ENCODE peak calls at places on chromosomes 7 and 10, in five cellular contexts. N is mammary epithelial cell, K is A549, D is cardiac muscle cell, X is fibroblast of pulmonary artery. C is an unnamed sample.

GRCh38 chr10:35507519-35508109 is 97.5 kb upstream of the GJD4 start:
- DNase-seq in N (no peak), K (no peak), D (no peak), X (no peak), C (no peak)

GRCh38 chr10:79562135-79562756 is 2.0 kb upstream of the SFTPA2 start:
- DNase-seq in N (peak), K (peak), D (peak), X (peak), C (peak)

GRCh38 chr7:128215281-128215680 is 25.8 kb upstream of the LEP start:
- DNase-seq in N (peak), K (no peak), D (peak), X (peak), C (peak)

GRCh38 chr7:7921830-7922229 is 46.8 kb upstream of the GLCCI1 start:
- DNase-seq in N (no peak), K (no peak), D (no peak), X (no peak), C (no peak)

GRCh38 chr10:101875068-101875688 is 31.6 kb upstream of the KCNIP2 start:
- DNase-seq in N (no peak), K (no peak), D (no peak), X (no peak), C (no peak)

GRCh38 chr10:3773465-3774017 is 11.5 kb downstream of the KLF6 start:
- DNase-seq in N (peak), K (no peak), D (no peak), X (peak), C (no peak)

GRCh38 chr10:12547301-12547771 is 198.0 kb downstream of the CAMK1D start:
- DNase-seq in N (no peak), K (no peak), D (no peak), X (no peak), C (no peak)

GRCh38 chr7:51847461-51848134 is 531.0 kb upstream of the COBL start:
- DNase-seq in N (no peak), K (no peak), D (no peak), X (no peak), C (no peak)

GRCh38 chr7:97846945-97847344 is 25.3 kb downstream of the ASNS start:
- DNase-seq in N (no peak), K (no peak), D (no peak), X (no peak), C (no peak)

GRCh38 chr10:67669978-67670377 is 26.0 kb downstream of the CTNNA3 start:
- DNase-seq in N (no peak), K (no peak), D (peak), X (peak), C (no peak)

GRCh38 chr7:100966542-100967291 is 2.6 kb upstream of the MUC12 start:
- DNase-seq in N (no peak), K (no peak), D (no peak), X (no peak), C (no peak)
- H3K4me3 ChIP-seq in N (no peak), K (peak), D (peak), X (no peak), C (no peak)

DNA sequence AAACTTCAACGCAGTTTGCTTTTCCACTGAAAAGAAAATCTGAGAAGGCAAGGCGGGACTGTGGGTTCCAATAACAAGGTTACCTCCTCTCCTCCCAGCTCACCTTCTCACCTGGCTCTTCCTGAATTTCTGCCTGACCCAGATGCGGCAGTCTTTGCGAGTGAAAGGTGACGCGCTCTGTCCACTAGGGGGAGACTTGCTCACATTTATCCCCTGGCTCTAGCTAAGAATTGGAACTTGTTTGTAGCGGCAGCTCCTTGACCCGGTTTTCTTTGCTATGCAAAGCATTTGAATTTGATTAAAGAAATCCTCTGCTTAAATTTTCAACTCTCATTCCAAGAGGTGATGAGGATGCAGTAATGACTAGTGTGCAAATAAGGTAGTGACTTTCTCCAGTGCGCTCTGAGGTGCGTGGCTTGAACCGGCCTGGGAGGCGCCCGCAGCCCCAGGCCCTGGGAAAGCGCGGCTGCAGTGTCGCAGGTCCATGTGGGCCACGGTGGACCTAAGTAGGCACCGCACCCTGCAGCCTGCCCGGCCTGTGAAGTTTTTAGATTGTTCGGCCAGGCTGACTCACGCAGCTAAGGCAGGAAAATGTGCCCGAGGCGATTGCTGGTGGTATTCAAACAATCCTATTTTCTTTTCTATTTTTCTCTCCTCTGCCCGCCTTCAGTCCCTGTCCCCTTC is 336.9 kb upstream of the NPSR1 start:
- DNase-seq in N (peak), K (peak), D (peak), X (peak), C (peak)
- H3K4me3 ChIP-seq in N (peak), K (peak), D (peak), X (no peak), C (peak)

DNA sequence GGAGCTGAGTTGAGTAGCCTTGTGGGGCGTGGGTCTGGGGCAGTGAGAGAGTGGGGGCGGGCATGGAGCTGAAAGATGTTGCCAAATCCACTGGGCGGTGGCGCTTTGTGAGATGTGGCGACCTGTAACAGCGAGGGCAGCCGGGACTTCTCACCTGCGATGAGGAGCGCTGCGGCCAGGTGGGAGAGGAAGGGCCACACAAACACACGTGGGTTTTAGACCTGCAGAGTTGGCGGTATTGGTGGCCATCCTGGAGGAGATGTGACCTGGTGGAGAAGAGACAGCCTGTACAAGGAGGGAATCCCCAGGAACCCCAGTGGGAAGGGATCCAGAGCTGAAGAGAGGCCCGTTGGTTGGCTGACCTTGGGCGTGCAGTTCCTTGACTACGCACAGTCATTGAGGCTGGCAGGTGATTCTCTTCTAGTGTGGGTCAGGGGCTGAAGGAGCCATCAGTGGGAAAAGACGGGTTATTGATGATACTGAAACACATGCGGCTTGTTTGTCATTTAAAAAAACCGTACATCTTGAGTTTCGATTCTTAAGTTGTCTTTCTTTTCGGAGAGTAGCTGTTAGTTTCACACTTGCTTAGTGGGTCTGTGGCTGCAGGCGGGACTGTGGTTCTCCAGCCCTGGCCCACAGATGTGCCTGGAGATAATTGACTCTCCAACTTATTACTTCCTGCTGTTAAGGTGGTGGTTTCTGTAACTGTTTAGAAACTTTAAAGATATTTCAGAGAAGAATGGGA is 2.4 kb downstream of the CHST12 start:
- DNase-seq in N (no peak), K (no peak), D (no peak), X (no peak), C (no peak)
- H3K4me3 ChIP-seq in N (no peak), K (no peak), D (no peak), X (no peak), C (no peak)

GRCh38 chr7:106069471-106070200 is 42.5 kb downstream of the SYPL1 start:
- DNase-seq in N (no peak), K (no peak), D (no peak), X (no peak), C (no peak)

GRCh38 chr7:106070201-106070551 is 41.9 kb downstream of the SYPL1 start:
- DNase-seq in N (peak), K (no peak), D (no peak), X (no peak), C (no peak)

GRCh38 chr7:106067678-106068077 is 44.4 kb downstream of the SYPL1 start:
- DNase-seq in N (no peak), K (no peak), D (no peak), X (no peak), C (no peak)

GRCh38 chr7:106068986-106069385 is 43.1 kb downstream of the SYPL1 start:
- DNase-seq in N (peak), K (no peak), D (peak), X (no peak), C (peak)

GRCh38 chr7:106068538-106068961 is 43.6 kb downstream of the SYPL1 start:
- DNase-seq in N (no peak), K (no peak), D (no peak), X (no peak), C (peak)
- H3K4me3 ChIP-seq in N (no peak), K (no peak), D (no peak), X (no peak), C (no peak)

DNA sequence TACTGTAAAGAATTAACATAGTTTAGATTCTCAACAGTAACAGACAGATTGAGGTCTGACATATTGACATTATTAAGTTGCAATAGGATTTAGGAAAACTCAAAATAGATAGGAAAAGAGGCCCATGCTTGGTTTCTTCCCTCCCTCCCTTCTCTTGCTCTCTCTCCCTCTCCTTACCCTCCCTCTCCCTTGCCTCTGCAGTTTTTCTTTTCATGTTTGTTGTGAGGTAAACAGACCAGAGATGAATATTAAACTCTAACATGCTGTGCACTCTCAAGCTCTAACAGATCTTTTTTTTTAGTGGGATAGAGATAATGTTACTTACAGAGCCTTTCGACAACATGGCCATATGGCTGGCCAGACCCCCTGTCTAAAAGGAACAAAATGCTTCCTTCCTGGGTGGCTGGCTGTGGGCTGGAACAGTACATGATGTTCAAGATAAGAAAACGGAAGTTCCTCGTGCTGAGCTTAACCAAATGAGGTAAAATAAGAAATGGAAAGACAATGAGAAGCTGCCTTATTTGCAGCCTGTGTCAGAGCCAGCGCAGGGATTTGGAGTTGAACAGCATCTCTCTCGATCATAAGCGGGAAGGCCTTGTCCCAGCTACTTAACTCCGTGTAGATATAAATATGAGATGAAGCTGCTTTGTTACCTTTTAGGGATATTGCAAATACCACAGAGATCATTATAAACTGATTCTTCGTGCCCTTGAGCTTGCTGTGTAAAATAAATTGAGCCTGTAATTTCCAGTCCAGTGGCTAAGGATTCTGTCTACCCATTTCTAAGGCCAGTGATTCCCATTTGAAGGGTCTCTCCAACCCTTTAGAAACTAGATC is 391.9 kb upstream of the NPVF start:
- DNase-seq in N (no peak), K (no peak), D (peak), X (peak), C (no peak)
- H3K4me3 ChIP-seq in N (no peak), K (no peak), D (no peak), X (no peak), C (no peak)

GRCh38 chr7:98869001-98869373 is 827 bp downstream of the TMEM130 start:
- DNase-seq in N (no peak), K (no peak), D (no peak), X (no peak), C (no peak)
- H3K4me3 ChIP-seq in N (no peak), K (no peak), D (no peak), X (no peak), C (peak)

DNA sequence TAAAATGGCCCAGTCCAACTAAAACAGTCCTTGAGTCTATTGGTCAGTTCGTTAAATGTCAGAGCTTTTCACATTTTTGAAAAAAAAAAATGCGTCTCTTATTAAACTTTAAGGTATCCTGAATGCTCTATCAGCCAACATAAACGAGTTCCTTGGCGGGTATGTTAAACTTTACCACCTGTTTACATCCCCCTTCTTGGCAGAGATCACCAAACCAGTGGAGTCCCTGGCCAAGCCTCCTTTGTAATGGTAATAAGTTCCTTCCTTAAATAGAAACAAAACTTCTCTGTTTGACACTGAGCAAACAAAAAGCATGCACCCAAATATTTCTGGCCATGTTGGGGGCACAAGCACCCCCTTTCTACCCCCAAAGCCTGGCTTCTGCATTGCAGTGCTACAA is 3.2 kb downstream of the TRIL start:
- DNase-seq in N (no peak), K (no peak), D (no peak), X (no peak), C (no peak)
- H3K4me3 ChIP-seq in N (no peak), K (no peak), D (no peak), X (no peak), C (no peak)

C was measured in foreskin fibroblast.